ENCODE peak calls at places on chromosomes 2 and 18, in four cellular contexts. S is fibroblast of lung, M is WTC11, P is HepG2. Z is an unnamed sample.
A peak's percentile ranks its signal among the peaks of the same experiment; 100 is the strongest.

GRCh38 chr2:9373047-9373446 is 50.3 kb downstream of the ITGB1BP1 start:
- DNase-seq in S (no peak), M (no peak), P (no peak), Z (no peak)

GRCh38 chr2:38554973-38555595 is 47.6 kb downstream of the HNRNPLL start:
- DNase-seq in S (peak; percentile 23), P (peak; percentile 50), M (no peak), Z (peak; percentile 49)

GRCh38 chr2:138727956-138728355 is 52.2 kb downstream of the NXPH2 start:
- DNase-seq in S (no peak), P (no peak), M (no peak), Z (no peak)

GRCh38 chr2:224524657-224525056 is 60.5 kb downstream of the CUL3 start:
- DNase-seq in S (no peak), P (no peak), M (no peak), Z (no peak)

GRCh38 chr2:137888845-137889244 is 75.4 kb upstream of the HNMT start:
- DNase-seq in M (peak; percentile 71), P (peak; percentile 63), S (peak; percentile 13), Z (peak; percentile 28)

GRCh38 chr2:159044804-159045286 is 76.4 kb downstream of the TANC1 start:
- DNase-seq in S (peak; percentile 49), M (no peak), P (no peak), Z (peak; percentile 80)

GRCh38 chr2:170228429-170228828 is 50.5 kb downstream of the MYO3B start:
- DNase-seq in S (no peak), P (no peak), M (no peak), Z (no peak)

GRCh38 chr2:210546424-210547223 is 9.8 kb upstream of the CPS1 start:
- DNase-seq in S (no peak), M (peak; percentile 14), P (no peak), Z (no peak)

GRCh38 chr18:5630766-5631413 is 87.1 kb upstream of the EPB41L3 start:
- DNase-seq in S (peak; percentile 66), P (no peak), M (no peak), Z (no peak)

Z was measured in foreskin fibroblast.